ENCODE peak calls at places on chromosomes 2 and 18, in five cellular contexts. One of them, this sample, is unnamed.

GRCh38 chr2:111643761-111644160 is 240.2 kb downstream of the ANAPC1 start:
- ATAC-seq in activated T-cell treated with anti-CD3 and anti-CD28 coated beads, Interleukin-2, amount 50 U/mL, for 72 hours: no peak
- ATAC-seq in right cardiac atrium: no peak
- ATAC-seq in stimulated activated naive CD8-positive, alpha-beta T cell treated with anti-CD3 and anti-CD28 coated beads, Interleukin-15, amount 100 ng/mL, for 72 hours: no peak
- ATAC-seq in A549: no peak
- ATAC-seq in this sample: no peak

GRCh38 chr18:58666176-58666575 is 5.1 kb upstream of the MALT1 start:
- ATAC-seq in A549: no peak
- ATAC-seq in stimulated activated naive CD8-positive, alpha-beta T cell treated with anti-CD3 and anti-CD28 coated beads, Interleukin-15, amount 100 ng/mL, for 72 hours: no peak
- ATAC-seq in activated T-cell treated with anti-CD3 and anti-CD28 coated beads, Interleukin-2, amount 50 U/mL, for 72 hours: no peak
- ATAC-seq in right cardiac atrium: no peak
- ATAC-seq in this sample: no peak

GRCh38 chr2:14903709-14904374 is 271.3 kb downstream of the LRATD1 start:
- ATAC-seq in right cardiac atrium: no peak
- ATAC-seq in activated T-cell treated with anti-CD3 and anti-CD28 coated beads, Interleukin-2, amount 50 U/mL, for 72 hours: peak; percentile 89
- ATAC-seq in stimulated activated naive CD8-positive, alpha-beta T cell treated with anti-CD3 and anti-CD28 coated beads, Interleukin-15, amount 100 ng/mL, for 72 hours: peak; percentile 89
- ATAC-seq in A549: peak; percentile 57
- ATAC-seq in this sample: peak; percentile 64

GRCh38 chr2:13103778-13104493 is 387.2 kb downstream of the TRIB2 start:
- ATAC-seq in stimulated activated naive CD8-positive, alpha-beta T cell treated with anti-CD3 and anti-CD28 coated beads, Interleukin-15, amount 100 ng/mL, for 72 hours: no peak
- ATAC-seq in A549: no peak
- ATAC-seq in activated T-cell treated with anti-CD3 and anti-CD28 coated beads, Interleukin-2, amount 50 U/mL, for 72 hours: no peak
- ATAC-seq in right cardiac atrium: no peak
- ATAC-seq in this sample: no peak

GRCh38 chr2:111042772-111043771 is 77.6 kb upstream of the BCL2L11 start:
- ATAC-seq in stimulated activated naive CD8-positive, alpha-beta T cell treated with anti-CD3 and anti-CD28 coated beads, Interleukin-15, amount 100 ng/mL, for 72 hours: peak; percentile 90
- ATAC-seq in right cardiac atrium: no peak
- ATAC-seq in A549: no peak
- ATAC-seq in activated T-cell treated with anti-CD3 and anti-CD28 coated beads, Interleukin-2, amount 50 U/mL, for 72 hours: peak; percentile 87
- ATAC-seq in this sample: no peak

GRCh38 chr2:45168731-45169338 is 159.6 kb upstream of the SIX2 start:
- ATAC-seq in stimulated activated naive CD8-positive, alpha-beta T cell treated with anti-CD3 and anti-CD28 coated beads, Interleukin-15, amount 100 ng/mL, for 72 hours: peak; percentile 69
- ATAC-seq in A549: peak; percentile 64
- ATAC-seq in right cardiac atrium: peak; percentile 50
- ATAC-seq in activated T-cell treated with anti-CD3 and anti-CD28 coated beads, Interleukin-2, amount 50 U/mL, for 72 hours: peak; percentile 39
- ATAC-seq in this sample: no peak

GRCh38 chr2:86382698-86383097 is 45.3 kb upstream of the REEP1 start:
- ATAC-seq in right cardiac atrium: peak; percentile 47
- ATAC-seq in activated T-cell treated with anti-CD3 and anti-CD28 coated beads, Interleukin-2, amount 50 U/mL, for 72 hours: no peak
- ATAC-seq in A549: no peak
- ATAC-seq in stimulated activated naive CD8-positive, alpha-beta T cell treated with anti-CD3 and anti-CD28 coated beads, Interleukin-15, amount 100 ng/mL, for 72 hours: no peak
- ATAC-seq in this sample: no peak

GRCh38 chr2:223176970-223177369 is 125.0 kb downstream of the KCNE4 start:
- ATAC-seq in stimulated activated naive CD8-positive, alpha-beta T cell treated with anti-CD3 and anti-CD28 coated beads, Interleukin-15, amount 100 ng/mL, for 72 hours: no peak
- ATAC-seq in activated T-cell treated with anti-CD3 and anti-CD28 coated beads, Interleukin-2, amount 50 U/mL, for 72 hours: no peak
- ATAC-seq in A549: no peak
- ATAC-seq in right cardiac atrium: no peak
- ATAC-seq in this sample: no peak

GRCh38 chr2:62014102-62014501 is 108.6 kb downstream of the COMMD1 start:
- ATAC-seq in A549: peak; percentile 71
- ATAC-seq in activated T-cell treated with anti-CD3 and anti-CD28 coated beads, Interleukin-2, amount 50 U/mL, for 72 hours: no peak
- ATAC-seq in stimulated activated naive CD8-positive, alpha-beta T cell treated with anti-CD3 and anti-CD28 coated beads, Interleukin-15, amount 100 ng/mL, for 72 hours: no peak
- ATAC-seq in right cardiac atrium: peak; percentile 97
- ATAC-seq in this sample: no peak

GRCh38 chr2:214311931-214312749 is 98.7 kb upstream of the VWC2L start:
- ATAC-seq in stimulated activated naive CD8-positive, alpha-beta T cell treated with anti-CD3 and anti-CD28 coated beads, Interleukin-15, amount 100 ng/mL, for 72 hours: no peak
- ATAC-seq in A549: no peak
- ATAC-seq in activated T-cell treated with anti-CD3 and anti-CD28 coated beads, Interleukin-2, amount 50 U/mL, for 72 hours: no peak
- ATAC-seq in right cardiac atrium: no peak
- ATAC-seq in this sample: no peak

GRCh38 chr2:207122914-207123744 is 42.6 kb downstream of the KLF7 start:
- ATAC-seq in activated T-cell treated with anti-CD3 and anti-CD28 coated beads, Interleukin-2, amount 50 U/mL, for 72 hours: peak; percentile 99
- ATAC-seq in A549: no peak
- ATAC-seq in stimulated activated naive CD8-positive, alpha-beta T cell treated with anti-CD3 and anti-CD28 coated beads, Interleukin-15, amount 100 ng/mL, for 72 hours: peak; percentile 100
- ATAC-seq in right cardiac atrium: no peak
- ATAC-seq in this sample: no peak

GRCh38 chr18:58544179-58544578 is 84.7 kb downstream of the ALPK2 start:
- ATAC-seq in A549: no peak
- ATAC-seq in right cardiac atrium: peak; percentile 15
- ATAC-seq in stimulated activated naive CD8-positive, alpha-beta T cell treated with anti-CD3 and anti-CD28 coated beads, Interleukin-15, amount 100 ng/mL, for 72 hours: no peak
- ATAC-seq in activated T-cell treated with anti-CD3 and anti-CD28 coated beads, Interleukin-2, amount 50 U/mL, for 72 hours: no peak
- ATAC-seq in this sample: no peak

GRCh38 chr2:158760887-158761286 is 34.2 kb upstream of the DAPL1 start:
- ATAC-seq in right cardiac atrium: peak; percentile 25
- ATAC-seq in stimulated activated naive CD8-positive, alpha-beta T cell treated with anti-CD3 and anti-CD28 coated beads, Interleukin-15, amount 100 ng/mL, for 72 hours: no peak
- ATAC-seq in A549: no peak
- ATAC-seq in activated T-cell treated with anti-CD3 and anti-CD28 coated beads, Interleukin-2, amount 50 U/mL, for 72 hours: no peak
- ATAC-seq in this sample: peak; percentile 33

GRCh38 chr18:77017355-77017754 is 115.2 kb downstream of the MBP start:
- ATAC-seq in right cardiac atrium: no peak
- ATAC-seq in A549: no peak
- ATAC-seq in activated T-cell treated with anti-CD3 and anti-CD28 coated beads, Interleukin-2, amount 50 U/mL, for 72 hours: no peak
- ATAC-seq in stimulated activated naive CD8-positive, alpha-beta T cell treated with anti-CD3 and anti-CD28 coated beads, Interleukin-15, amount 100 ng/mL, for 72 hours: no peak
- ATAC-seq in this sample: no peak

GRCh38 chr2:24871852-24872323 is 48.1 kb downstream of the ADCY3 start:
- ATAC-seq in A549: no peak
- ATAC-seq in right cardiac atrium: peak; percentile 17
- ATAC-seq in activated T-cell treated with anti-CD3 and anti-CD28 coated beads, Interleukin-2, amount 50 U/mL, for 72 hours: no peak
- ATAC-seq in stimulated activated naive CD8-positive, alpha-beta T cell treated with anti-CD3 and anti-CD28 coated beads, Interleukin-15, amount 100 ng/mL, for 72 hours: no peak
- ATAC-seq in this sample: peak; percentile 40

GRCh38 chr18:34649072-34649471 is 61.0 kb upstream of the DTNA start:
- ATAC-seq in activated T-cell treated with anti-CD3 and anti-CD28 coated beads, Interleukin-2, amount 50 U/mL, for 72 hours: no peak
- ATAC-seq in right cardiac atrium: no peak
- ATAC-seq in A549: no peak
- ATAC-seq in stimulated activated naive CD8-positive, alpha-beta T cell treated with anti-CD3 and anti-CD28 coated beads, Interleukin-15, amount 100 ng/mL, for 72 hours: no peak
- ATAC-seq in this sample: no peak

GRCh38 chr18:11994346-11994707 is 13.0 kb downstream of the IMPA2 start:
- ATAC-seq in stimulated activated naive CD8-positive, alpha-beta T cell treated with anti-CD3 and anti-CD28 coated beads, Interleukin-15, amount 100 ng/mL, for 72 hours: no peak
- ATAC-seq in activated T-cell treated with anti-CD3 and anti-CD28 coated beads, Interleukin-2, amount 50 U/mL, for 72 hours: no peak
- ATAC-seq in A549: peak; percentile 54
- ATAC-seq in right cardiac atrium: peak; percentile 13
- ATAC-seq in this sample: peak; percentile 48

GRCh38 chr2:231708773-231709635 is 679 bp downstream of the PTMA start:
- ATAC-seq in A549: peak; percentile 0
- ATAC-seq in activated T-cell treated with anti-CD3 and anti-CD28 coated beads, Interleukin-2, amount 50 U/mL, for 72 hours: peak; percentile 1
- ATAC-seq in stimulated activated naive CD8-positive, alpha-beta T cell treated with anti-CD3 and anti-CD28 coated beads, Interleukin-15, amount 100 ng/mL, for 72 hours: peak; percentile 0
- ATAC-seq in right cardiac atrium: no peak
- ATAC-seq in this sample: no peak

GRCh38 chr2:102028470-102028869 is 36.7 kb downstream of the IL1R2 start:
- ATAC-seq in right cardiac atrium: no peak
- ATAC-seq in A549: no peak
- ATAC-seq in activated T-cell treated with anti-CD3 and anti-CD28 coated beads, Interleukin-2, amount 50 U/mL, for 72 hours: peak; percentile 85
- ATAC-seq in stimulated activated naive CD8-positive, alpha-beta T cell treated with anti-CD3 and anti-CD28 coated beads, Interleukin-15, amount 100 ng/mL, for 72 hours: no peak
- ATAC-seq in this sample: no peak

GRCh38 chr2:72602711-72603110 is 223.1 kb downstream of the EXOC6B start:
- ATAC-seq in stimulated activated naive CD8-positive, alpha-beta T cell treated with anti-CD3 and anti-CD28 coated beads, Interleukin-15, amount 100 ng/mL, for 72 hours: no peak
- ATAC-seq in activated T-cell treated with anti-CD3 and anti-CD28 coated beads, Interleukin-2, amount 50 U/mL, for 72 hours: no peak
- ATAC-seq in A549: no peak
- ATAC-seq in right cardiac atrium: no peak
- ATAC-seq in this sample: no peak

GRCh38 chr2:38409904-38410167 is 32.8 kb upstream of the ATL2 start:
- ATAC-seq in A549: no peak
- ATAC-seq in right cardiac atrium: no peak
- ATAC-seq in activated T-cell treated with anti-CD3 and anti-CD28 coated beads, Interleukin-2, amount 50 U/mL, for 72 hours: no peak
- ATAC-seq in stimulated activated naive CD8-positive, alpha-beta T cell treated with anti-CD3 and anti-CD28 coated beads, Interleukin-15, amount 100 ng/mL, for 72 hours: no peak
- ATAC-seq in this sample: no peak

GRCh38 chr2:206989306-206989705 is 50.0 kb downstream of the CPO start:
- ATAC-seq in right cardiac atrium: peak; percentile 84
- ATAC-seq in A549: peak; percentile 81
- ATAC-seq in activated T-cell treated with anti-CD3 and anti-CD28 coated beads, Interleukin-2, amount 50 U/mL, for 72 hours: peak; percentile 35
- ATAC-seq in stimulated activated naive CD8-positive, alpha-beta T cell treated with anti-CD3 and anti-CD28 coated beads, Interleukin-15, amount 100 ng/mL, for 72 hours: peak; percentile 61
- ATAC-seq in this sample: peak; percentile 48

GRCh38 chr2:9179572-9180201 is 26.9 kb upstream of the ASAP2 start:
- ATAC-seq in A549: peak; percentile 51
- ATAC-seq in right cardiac atrium: peak; percentile 94
- ATAC-seq in stimulated activated naive CD8-positive, alpha-beta T cell treated with anti-CD3 and anti-CD28 coated beads, Interleukin-15, amount 100 ng/mL, for 72 hours: no peak
- ATAC-seq in activated T-cell treated with anti-CD3 and anti-CD28 coated beads, Interleukin-2, amount 50 U/mL, for 72 hours: no peak
- ATAC-seq in this sample: peak; percentile 93

GRCh38 chr2:88265352-88265960 is 95.3 kb downstream of the THNSL2 start:
- ATAC-seq in stimulated activated naive CD8-positive, alpha-beta T cell treated with anti-CD3 and anti-CD28 coated beads, Interleukin-15, amount 100 ng/mL, for 72 hours: peak; percentile 76
- ATAC-seq in right cardiac atrium: peak; percentile 81
- ATAC-seq in activated T-cell treated with anti-CD3 and anti-CD28 coated beads, Interleukin-2, amount 50 U/mL, for 72 hours: peak; percentile 96
- ATAC-seq in A549: no peak
- ATAC-seq in this sample: peak; percentile 53

GRCh38 chr2:25165992-25166618 is 2.3 kb downstream of the POMC start:
- ATAC-seq in stimulated activated naive CD8-positive, alpha-beta T cell treated with anti-CD3 and anti-CD28 coated beads, Interleukin-15, amount 100 ng/mL, for 72 hours: peak; percentile 76
- ATAC-seq in activated T-cell treated with anti-CD3 and anti-CD28 coated beads, Interleukin-2, amount 50 U/mL, for 72 hours: peak; percentile 67
- ATAC-seq in A549: peak; percentile 66
- ATAC-seq in right cardiac atrium: peak; percentile 20
- ATAC-seq in this sample: peak; percentile 62